ENCODE peak calls at places on chromosomes 3 and 15, in nine cellular contexts. S is WERI-Rb-1, X is ovary, J is GM23248, T is suprapubic skin, O is ascending aorta, I is stomach, A is colonic mucosa, W is neuronal stem cell. B is an unnamed sample.

GRCh38 chr3:44492496-44492895 is 15.0 kb upstream of the ZNF445 start:
- DNase-seq in J (no peak), A (no peak), W (no peak), I (no peak), T (no peak), S (no peak), O (no peak), X (no peak), B (no peak)

GRCh38 chr3:31562525-31562924 is 29.8 kb downstream of the STT3B start:
- DNase-seq in J (no peak), A (peak), O (no peak), W (no peak), I (no peak), S (no peak), X (no peak), T (no peak), B (no peak)

GRCh38 chr3:4908066-4908768 is 71.0 kb upstream of the BHLHE40 start:
- DNase-seq in S (no peak), W (no peak), O (no peak), J (no peak), T (no peak), I (no peak), X (no peak), A (no peak), B (no peak)

GRCh38 chr15:31484369-31484951 is 157.8 kb downstream of the KLF13 start:
- DNase-seq in S (no peak), A (peak), J (no peak), W (no peak), T (peak), I (peak), O (no peak), X (peak), B (no peak)

GRCh38 chr3:188523291-188523690 is 369.3 kb downstream of the LPP start:
- DNase-seq in A (no peak), S (no peak), I (no peak), J (no peak), X (no peak), T (no peak), W (no peak), O (no peak), B (no peak)

GRCh38 chr3:169272533-169272932 is 391.0 kb downstream of the MECOM start:
- DNase-seq in W (no peak), X (no peak), I (no peak), T (no peak), S (no peak), A (no peak), J (no peak), O (no peak), B (no peak)

GRCh38 chr3:161600185-161600584 is 103.6 kb downstream of the OTOL1 start:
- DNase-seq in J (peak), I (no peak), X (no peak), O (no peak), T (no peak), W (no peak), S (no peak), A (no peak), B (no peak)

GRCh38 chr3:186057594-186057993 is 51.3 kb downstream of the ETV5 start:
- DNase-seq in W (no peak), A (no peak), T (no peak), I (no peak), J (peak), X (no peak), S (no peak), O (no peak), B (no peak)

GRCh38 chr3:171801738-171802600 is 8.3 kb downstream of the PLD1 start:
- DNase-seq in O (no peak), X (no peak), T (no peak), A (no peak), I (no peak), W (no peak), S (no peak), J (peak), B (no peak)

GRCh38 chr15:23472678-23473077 is 25.6 kb upstream of the GOLGA6L2 start:
- DNase-seq in S (no peak), T (no peak), W (no peak), A (no peak), I (no peak), X (no peak), J (peak), O (no peak), B (no peak)

GRCh38 chr3:16873872-16874271 is 10.9 kb upstream of the PLCL2 start:
- DNase-seq in S (no peak), X (no peak), W (no peak), J (no peak), T (no peak), I (no peak), A (no peak), O (no peak), B (no peak)

GRCh38 chr3:60636846-60637245 is 614.4 kb downstream of the FHIT start:
- DNase-seq in S (no peak), T (no peak), X (no peak), A (no peak), J (peak), O (no peak), W (peak), I (no peak), B (no peak)

GRCh38 chr3:128489860-128490649 is 2.9 kb downstream of the GATA2 start:
- DNase-seq in W (no peak), S (peak), T (peak), I (no peak), O (peak), X (no peak), J (peak), A (peak), B (no peak)

GRCh38 chr3:108051005-108051404 is 39.8 kb downstream of the CD47 start:
- DNase-seq in J (no peak), I (no peak), X (no peak), W (no peak), O (no peak), T (no peak), S (no peak), A (no peak), B (no peak)

GRCh38 chr3:100776736-100777135 is 67.4 kb downstream of the TFG start:
- DNase-seq in O (no peak), S (peak), X (no peak), J (peak), I (no peak), W (no peak), A (no peak), T (no peak), B (no peak)

GRCh38 chr3:36058404-36059035 is 321.8 kb upstream of the STAC start:
- DNase-seq in J (no peak), I (no peak), X (no peak), S (no peak), O (no peak), W (no peak), A (no peak), T (no peak), B (no peak)

GRCh38 chr15:38795471-38796245 is 231.0 kb upstream of the RASGRP1 start:
- DNase-seq in A (no peak), I (no peak), S (no peak), W (no peak), X (no peak), O (no peak), T (no peak), J (peak), B (no peak)

GRCh38 chr3:12380408-12380795 is 91.5 kb downstream of the PPARG start:
- DNase-seq in W (no peak), T (no peak), I (no peak), X (no peak), J (no peak), A (no peak), O (no peak), S (no peak), B (no peak)

GRCh38 chr3:64639022-64639421 is 48.8 kb downstream of the ADAMTS9 start:
- DNase-seq in I (no peak), A (no peak), W (peak), X (no peak), J (no peak), O (no peak), T (no peak), S (no peak), B (no peak)

GRCh38 chr3:45002139-45002660 is 23.9 kb upstream of the CLEC3B start:
- DNase-seq in S (no peak), X (no peak), J (no peak), I (no peak), O (no peak), W (no peak), A (no peak), T (no peak), B (no peak)

GRCh38 chr3:134381048-134381447 is 6.8 kb upstream of the AMOTL2 start:
- DNase-seq in A (no peak), S (no peak), I (no peak), W (no peak), T (no peak), O (no peak), J (peak), X (no peak), B (no peak)

GRCh38 chr3:185960518-185961288 is 22.9 kb upstream of the TRA2B start:
- DNase-seq in S (no peak), X (no peak), W (no peak), I (no peak), A (peak), O (no peak), J (peak), T (no peak), B (no peak)

GRCh38 chr3:38030126-38031021 is 932 bp upstream of the PLCD1 start:
- DNase-seq in A (no peak), O (peak), X (no peak), I (no peak), J (peak), T (peak), S (no peak), W (no peak), B (no peak)

GRCh38 chr3:195559723-195560409 is 16.7 kb upstream of the PPP1R2 start:
- DNase-seq in W (no peak), S (no peak), X (no peak), A (no peak), O (no peak), T (no peak), J (peak), I (no peak), B (no peak)

GRCh38 chr3:183427206-183428139 is 946 bp downstream of the MCF2L2 start:
- DNase-seq in S (peak), W (no peak), T (no peak), O (no peak), X (no peak), J (no peak), A (no peak), I (no peak), B (no peak)

GRCh38 chr15:99118801-99119546 is 14.1 kb downstream of the SYNM start:
- DNase-seq in X (no peak), O (peak), J (no peak), I (no peak), T (no peak), W (no peak), S (no peak), A (no peak), B (no peak)

DNA sequence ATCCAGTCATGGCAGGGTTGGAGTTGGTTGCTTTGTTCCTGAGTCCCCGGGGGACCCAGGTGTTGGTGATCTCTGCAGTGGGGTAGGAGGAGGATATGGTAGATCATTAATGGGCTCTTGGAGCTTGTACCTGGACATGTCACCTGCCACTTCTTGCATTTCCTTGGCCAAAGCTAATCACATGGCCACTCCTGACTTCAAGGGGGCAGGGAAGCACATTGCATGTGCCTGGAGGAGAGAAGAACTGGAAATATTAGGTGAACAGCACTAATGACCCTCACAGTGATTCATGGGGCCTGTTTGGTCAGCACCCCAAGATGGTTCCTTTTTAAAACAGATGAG is 87.1 kb upstream of the MYZAP start:
- DNase-seq in S (no peak), A (no peak), W (no peak), O (no peak), I (no peak), X (no peak), J (peak), T (no peak), B (no peak)
- H3K27ac ChIP-seq in S (no peak), A (peak), W (no peak), O (peak), I (peak), X (peak), J (peak), T (peak), B (no peak)

DNA sequence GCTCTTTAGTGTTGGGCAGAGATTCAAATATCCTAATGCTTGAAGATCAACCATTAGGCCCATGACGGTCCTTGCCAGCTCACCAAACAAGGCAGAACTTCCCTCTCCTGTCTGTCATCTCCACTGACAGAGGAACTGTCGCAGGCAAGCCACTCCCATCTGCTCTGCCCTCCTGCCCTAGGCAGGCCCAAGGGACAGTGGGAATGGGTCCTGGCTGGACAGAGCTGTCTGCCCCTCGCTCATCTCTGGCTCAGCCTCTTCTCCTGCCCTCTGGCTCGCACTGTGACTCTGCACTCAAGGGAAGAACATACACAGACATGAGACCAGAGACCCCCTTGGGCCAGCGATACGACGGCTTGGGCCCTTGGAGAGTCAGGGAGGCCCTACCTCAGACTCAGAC is 7.6 kb upstream of the MUSTN1 start:
- DNase-seq in X (no peak), I (no peak), O (no peak), A (no peak), T (no peak), S (no peak), W (no peak), J (no peak), B (no peak)
- H3K27ac ChIP-seq in X (no peak), I (no peak), O (no peak), A (no peak), T (peak), S (no peak), W (no peak), J (no peak), B (peak)

DNA sequence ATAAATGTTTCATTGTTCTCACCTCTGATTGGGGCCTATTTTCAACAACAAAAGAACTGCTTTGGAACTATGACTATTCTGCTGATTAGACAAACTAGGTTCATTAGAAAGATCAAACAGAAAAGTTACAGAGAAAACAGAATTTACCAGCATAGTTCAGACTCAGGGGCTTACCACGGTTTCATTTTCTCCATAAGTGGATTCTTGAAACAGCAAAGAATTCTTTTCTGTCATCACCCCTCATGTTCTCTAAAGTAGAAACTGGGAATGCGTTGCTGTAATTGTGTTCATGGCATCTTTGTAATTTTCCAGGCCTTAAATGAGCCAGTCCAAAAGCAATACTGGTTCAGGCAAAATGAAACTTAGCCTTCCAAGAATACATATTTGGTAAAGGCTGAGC is 287.7 kb downstream of the CHL1 start:
- DNase-seq in S (no peak), O (no peak), I (no peak), X (no peak), J (no peak), T (no peak), A (no peak), W (no peak), B (no peak)
- H3K27ac ChIP-seq in S (no peak), O (peak), I (no peak), X (no peak), J (no peak), T (no peak), A (no peak), W (no peak), B (no peak)

GRCh38 chr15:60128000-60128376 is 123.9 kb downstream of the FOXB1 start:
- DNase-seq in J (peak), X (no peak), A (no peak), I (no peak), T (no peak), S (no peak), O (no peak), W (no peak), B (peak)
- H3K27ac ChIP-seq in J (peak), X (no peak), A (peak), I (peak), T (peak), S (no peak), O (peak), W (no peak), B (peak)

GRCh38 chr15:61049003-61049402 is 180.1 kb downstream of the RORA start:
- DNase-seq in T (no peak), J (peak), I (no peak), X (no peak), S (no peak), A (no peak), O (no peak), W (no peak), B (no peak)

GRCh38 chr15:61049934-61050333 is 179.2 kb downstream of the RORA start:
- DNase-seq in I (peak), O (no peak), A (no peak), W (no peak), S (no peak), X (peak), J (no peak), T (no peak), B (no peak)

GRCh38 chr15:61053401-61053800 is 175.7 kb downstream of the RORA start:
- DNase-seq in W (no peak), J (no peak), X (no peak), S (no peak), A (no peak), I (no peak), O (no peak), T (no peak), B (peak)

GRCh38 chr15:61050844-61051569 is 178.1 kb downstream of the RORA start:
- DNase-seq in J (peak), X (no peak), I (no peak), S (no peak), O (no peak), A (no peak), T (no peak), W (no peak), B (peak)

DNA sequence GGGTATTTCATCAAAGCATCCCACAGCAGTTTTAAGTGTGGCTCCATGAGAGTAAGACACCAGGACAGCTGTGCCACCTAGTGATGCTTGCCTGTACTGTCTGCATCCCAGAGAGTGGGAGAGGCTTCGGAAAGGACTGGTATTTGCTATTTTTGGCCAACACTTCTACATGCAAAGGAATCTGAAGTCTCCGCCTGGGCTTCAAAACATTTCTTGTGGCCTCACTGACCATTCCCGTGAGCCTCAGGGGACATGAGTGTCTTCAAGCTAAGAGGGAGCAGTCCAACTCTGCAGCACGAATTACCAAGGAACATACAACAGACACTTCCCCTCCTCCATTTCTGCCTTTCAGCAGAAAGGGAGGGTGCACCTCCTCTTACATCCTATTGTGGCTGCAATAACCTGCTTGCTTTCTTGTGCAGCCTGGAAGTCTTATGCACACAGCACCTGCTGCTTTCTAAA is 177.5 kb downstream of the RORA start:
- DNase-seq in J (peak), T (no peak), A (peak), W (peak), O (no peak), S (peak), I (no peak), X (peak), B (peak)
- H3K27ac ChIP-seq in J (no peak), T (no peak), A (no peak), W (no peak), O (no peak), S (no peak), I (no peak), X (no peak), B (peak)

DNA sequence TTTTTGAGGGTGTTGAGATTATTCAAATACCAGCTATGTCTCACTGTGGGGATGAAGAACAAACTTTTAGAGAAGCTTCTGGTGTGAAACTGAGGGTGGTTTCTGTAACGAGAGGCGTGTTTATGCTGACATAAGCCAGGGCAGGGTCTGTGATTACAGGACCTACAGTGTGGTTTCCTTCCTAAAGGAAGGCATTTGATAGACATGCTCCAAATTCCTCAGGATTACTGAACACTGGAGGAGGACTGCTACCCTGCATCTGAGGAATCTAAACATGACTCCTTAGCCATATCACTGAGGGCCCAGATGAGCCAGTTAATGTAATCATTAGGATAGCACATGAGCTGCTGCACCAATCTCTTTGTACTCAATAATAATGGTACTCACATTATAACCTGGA is 328.4 kb upstream of the UMPS start:
- DNase-seq in S (no peak), I (no peak), X (no peak), J (no peak), A (no peak), O (no peak), W (no peak), T (no peak), B (no peak)
- H3K27ac ChIP-seq in S (no peak), I (no peak), X (no peak), J (no peak), A (no peak), O (no peak), W (no peak), T (no peak), B (peak)

GRCh38 chr3:57953541-57953940 is 54.7 kb upstream of the FLNB start:
- DNase-seq in J (no peak), I (no peak), X (no peak), O (no peak), W (no peak), A (no peak), T (no peak), S (no peak), B (no peak)
- H3K27ac ChIP-seq in J (no peak), I (peak), X (no peak), O (peak), W (no peak), A (no peak), T (no peak), S (no peak), B (peak)

DNA sequence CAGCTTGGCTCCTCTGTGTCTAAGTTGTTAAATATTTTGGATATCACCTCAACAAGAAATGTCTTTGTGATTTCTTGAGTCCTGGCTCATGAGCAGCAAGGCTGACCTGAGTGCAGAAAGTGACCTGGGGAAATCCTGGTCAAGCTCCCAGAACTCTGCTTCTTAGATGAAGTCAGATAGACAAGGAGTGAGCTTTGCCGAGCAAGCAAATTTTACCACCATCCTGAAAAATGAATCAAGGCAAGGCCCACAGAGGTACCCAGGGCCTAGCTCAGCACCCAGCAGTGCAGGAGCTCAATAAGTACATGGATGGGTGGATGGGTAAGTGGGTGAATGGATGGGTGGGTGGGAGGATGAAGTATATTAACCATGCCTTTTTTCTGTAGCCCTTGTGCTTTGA is 291.8 kb downstream of the UACA start:
- DNase-seq in T (no peak), I (no peak), J (no peak), A (no peak), O (no peak), X (no peak), S (no peak), W (no peak), B (no peak)
- H3K27ac ChIP-seq in T (no peak), I (no peak), J (no peak), A (no peak), O (no peak), X (no peak), S (no peak), W (no peak), B (no peak)